ENCODE peak calls at places on chromosomes 4 and X, in eight cellular contexts. U is WTC11; N is epithelial cell of esophagus; T is A549; C is cardiac muscle cell; Y is RWPE2; G is colonic mucosa; K is activated CD8-positive, alpha-beta T cell treated with anti-CD3 and anti-CD28 coated beads for 36 hours. O is an unnamed sample.
A peak's percentile ranks its signal among the peaks of the same experiment; 100 is the strongest.

GRCh38 chr4:168923526-168924194 is 86.4 kb downstream of the CBR4 start:
- DNase-seq in C (peak; percentile 87), K (peak; percentile 65), U (peak; percentile 52), Y (no peak), G (peak; percentile 73), N (peak; percentile 76), T (peak; percentile 55), O (peak; percentile 67)

GRCh38 chrX:32155044-32155638 is 1056.2 kb downstream of the DMD start:
- DNase-seq in Y (no peak), U (no peak), K (no peak), T (no peak), C (no peak), N (no peak), G (no peak), O (no peak)

GRCh38 chr4:40720931-40721330 is 28.8 kb upstream of the NSUN7 start:
- DNase-seq in K (no peak), T (no peak), N (no peak), C (no peak), U (no peak), Y (no peak), G (no peak), O (no peak)

GRCh38 chr4:41538887-41539498 is 1.0 kb downstream of the LIMCH1 start:
- DNase-seq in C (no peak), Y (no peak), N (peak; percentile 47), G (no peak), K (no peak), T (no peak), U (no peak), O (no peak)

GRCh38 chrX:103362504-103362903 is 6.2 kb downstream of the TCEAL9 start:
- DNase-seq in U (no peak), C (peak; percentile 53), N (peak; percentile 20), T (peak; percentile 27), G (no peak), Y (no peak), K (no peak), O (no peak)

GRCh38 chr4:102064747-102065442 is 274.4 kb downstream of the BANK1 start:
- DNase-seq in N (peak; percentile 74), Y (no peak), T (no peak), K (no peak), G (no peak), C (no peak), U (no peak), O (no peak)

GRCh38 chr4:62771656-62772557 is 1571.8 kb downstream of the ADGRL3 start:
- DNase-seq in U (peak; percentile 11), T (no peak), N (no peak), C (no peak), Y (no peak), G (no peak), K (no peak), O (peak; percentile 10)

GRCh38 chrX:455199-455598 is 68.5 kb upstream of the PPP2R3B start:
- DNase-seq in N (no peak), G (no peak), K (no peak), C (no peak), Y (peak; percentile 19), T (no peak), U (no peak), O (no peak)

GRCh38 chr4:3485011-3485881 is 22.1 kb downstream of the DOK7 start:
- DNase-seq in C (no peak), K (peak; percentile 28), T (no peak), N (no peak), U (no peak), G (peak; percentile 35), Y (no peak), O (no peak)

GRCh38 chr4:53830511-53830910 is 233.9 kb downstream of the CHIC2 start:
- DNase-seq in K (no peak), N (no peak), G (peak; percentile 27), C (no peak), U (no peak), T (no peak), Y (no peak), O (no peak)

GRCh38 chrX:96889726-96890125 is 6.0 kb downstream of the RPA4 start:
- DNase-seq in C (no peak), K (no peak), G (no peak), N (no peak), T (no peak), Y (no peak), U (no peak), O (no peak)

GRCh38 chrX:103404225-103405008 is 28.1 kb downstream of the BEX3 start:
- DNase-seq in C (peak; percentile 93), Y (no peak), T (peak; percentile 51), G (peak; percentile 62), K (peak; percentile 84), U (peak; percentile 71), N (peak; percentile 54), O (peak; percentile 68)

GRCh38 chr4:48100248-48100647 is 33.8 kb downstream of the TXK start:
- DNase-seq in U (no peak), K (no peak), Y (no peak), N (no peak), T (no peak), G (no peak), C (no peak), O (no peak)

GRCh38 chr4:106019771-106020170 is 124.5 kb downstream of the NPNT start:
- DNase-seq in G (no peak), C (peak; percentile 31), K (no peak), U (no peak), Y (no peak), T (no peak), N (no peak), O (no peak)

GRCh38 chrX:112677167-112677566 is 2.6 kb downstream of the LHFPL1 start:
- DNase-seq in U (no peak), C (peak; percentile 51), Y (no peak), N (no peak), K (no peak), G (no peak), T (no peak), O (no peak)

GRCh38 chr4:53637348-53637747 is 46.1 kb upstream of the LNX1 start:
- DNase-seq in C (no peak), N (peak; percentile 30), U (no peak), K (no peak), G (no peak), T (no peak), Y (no peak), O (no peak)

GRCh38 chr4:139392797-139393196 is 61.1 kb upstream of the RAB33B start:
- DNase-seq in N (peak; percentile 30), Y (no peak), U (no peak), K (no peak), G (no peak), C (no peak), T (no peak), O (no peak)

DNA sequence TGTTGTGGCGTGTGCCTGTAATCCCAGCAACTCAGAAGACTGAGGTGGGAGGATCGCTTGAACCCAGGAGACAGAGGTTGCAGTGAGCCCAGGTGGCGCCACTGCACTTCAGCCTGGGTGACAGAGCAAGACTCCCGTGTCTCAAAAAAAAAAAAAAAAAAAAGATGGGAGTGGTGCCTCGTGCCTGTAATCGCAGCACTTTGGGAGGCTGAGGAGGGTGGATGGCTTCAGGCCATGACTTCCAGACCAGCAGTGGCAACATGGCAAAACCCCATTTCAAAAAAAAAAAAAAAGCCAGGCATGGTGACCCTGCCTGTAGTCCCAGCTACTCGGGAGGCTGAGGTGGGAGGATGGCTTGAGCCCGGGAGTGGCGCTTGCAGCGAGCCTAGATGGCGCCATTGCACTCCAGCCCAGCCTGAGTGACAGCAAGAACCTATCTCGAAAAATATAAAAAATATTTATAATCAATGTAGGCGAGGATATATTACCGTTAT is 27.0 kb downstream of the EIF2S3 start:
- DNase-seq in K (peak; percentile 68), T (no peak), Y (peak; percentile 40), N (peak; percentile 65), U (peak; percentile 56), C (peak; percentile 66), G (peak; percentile 58), O (peak; percentile 58)
- TF ChIP-seq CTCF in K (peak; percentile 50), T (peak; percentile 84), Y (peak; percentile 65), N (peak; percentile 47), U (no peak), C (peak; percentile 56), G (peak; percentile 28), O (no peak)

GRCh38 chr4:128061566-128062536 is 739 bp downstream of the LARP1B start:
- DNase-seq in U (peak; percentile 67), T (peak; percentile 26), N (peak; percentile 79), G (peak; percentile 87), K (peak; percentile 71), Y (peak; percentile 73), C (peak; percentile 53), O (peak; percentile 71)
- TF ChIP-seq CTCF in U (no peak), T (no peak), N (no peak), G (no peak), K (no peak), Y (peak; percentile 15), C (no peak), O (no peak)

GRCh38 chr4:25172964-25173917 is 13.0 kb upstream of the SEPSECS start:
- DNase-seq in K (no peak), T (peak; percentile 67), G (no peak), N (peak; percentile 98), C (peak; percentile 96), Y (peak; percentile 76), U (no peak), O (no peak)
- TF ChIP-seq CTCF in K (no peak), T (no peak), G (no peak), N (no peak), C (no peak), Y (no peak), U (no peak), O (no peak)

DNA sequence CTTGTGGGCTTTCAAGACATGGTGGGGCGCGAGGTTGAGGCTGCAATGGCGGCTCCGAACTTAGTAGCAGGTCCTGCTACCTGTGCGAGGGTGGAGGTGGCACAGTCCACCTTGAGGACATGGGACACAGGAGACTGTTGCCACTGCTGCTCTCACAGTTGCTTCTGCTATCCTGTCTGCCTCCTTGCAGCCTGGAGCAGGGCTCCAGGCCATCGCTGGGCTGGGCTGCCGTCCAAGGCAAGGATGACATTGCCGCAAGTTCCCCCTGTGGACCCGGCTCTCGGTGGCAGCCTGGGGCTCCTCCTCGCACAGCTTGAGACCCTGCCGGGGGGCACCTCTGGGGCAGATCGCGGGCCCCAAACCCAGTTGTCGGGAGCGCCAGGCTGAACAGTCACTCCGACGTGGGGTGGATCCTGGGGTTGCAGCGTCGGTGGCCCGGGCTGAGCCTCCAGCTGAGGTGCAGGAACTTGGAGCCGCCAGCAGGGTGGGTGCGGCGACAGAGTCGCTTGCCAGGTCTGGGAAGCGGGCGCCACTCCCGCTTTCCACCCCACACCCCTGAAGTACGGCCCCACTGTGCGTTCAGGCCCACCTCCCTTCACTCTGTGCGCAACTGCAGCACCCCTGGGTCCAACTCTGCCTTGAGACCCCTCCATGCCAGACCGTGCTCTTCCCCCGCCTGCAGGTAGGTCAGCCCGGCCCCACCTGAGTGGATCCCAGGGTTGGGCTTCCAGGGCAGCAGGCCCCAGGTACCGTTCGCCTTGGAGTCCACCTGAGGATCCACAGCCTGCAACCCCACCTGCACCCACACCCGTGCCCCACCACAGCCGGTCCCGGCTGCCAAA is 192.7 kb upstream of the NUDT6 start:
- DNase-seq in N (no peak), U (peak; percentile 45), Y (peak; percentile 52), C (no peak), K (no peak), G (no peak), T (no peak), O (no peak)
- TF ChIP-seq CTCF in N (no peak), U (no peak), Y (no peak), C (no peak), K (no peak), G (no peak), T (no peak), O (no peak)

O was measured in glutamatergic neuron.